ENCODE peak calls at places on chromosome 22, in six cellular contexts. I, M, T, K, V and E are unnamed samples.

GRCh38 chr22:37196539-37197450 is 8.7 kb upstream of the C1QTNF6 start:
- ATAC-seq in I (no peak), M (no peak), T (peak; percentile 58), K (no peak), V (peak; percentile 56), E (no peak)

GRCh38 chr22:17880020-17880419 is 105.8 kb upstream of the BID start:
- ATAC-seq in I (no peak), M (no peak), T (no peak), K (no peak), V (no peak), E (no peak)

GRCh38 chr22:32482708-32483107 is 8.1 kb downstream of the FBXO7 start:
- ATAC-seq in I (peak; percentile 98), M (no peak), T (no peak), K (peak; percentile 99), V (no peak), E (peak; percentile 92)

GRCh38 chr22:26777402-26777801 is 120.0 kb downstream of the MIAT start:
- ATAC-seq in I (no peak), M (no peak), T (no peak), K (no peak), V (no peak), E (no peak)

GRCh38 chr22:41561788-41562187 is 978 bp downstream of the CSDC2 start:
- ATAC-seq in I (no peak), M (no peak), T (no peak), K (no peak), V (no peak), E (no peak)

GRCh38 chr22:39534591-39535301 is 2.2 kb upstream of the RPS19BP1 start:
- ATAC-seq in I (peak; percentile 28), M (peak; percentile 66), T (peak; percentile 41), K (peak; percentile 31), V (peak; percentile 51), E (peak; percentile 48)

GRCh38 chr22:40029189-40029890 is 34.6 kb downstream of the FAM83F start:
- ATAC-seq in I (no peak), M (no peak), T (no peak), K (no peak), V (no peak), E (no peak)

GRCh38 chr22:19110064-19110458 is 12.2 kb downstream of the DGCR2 start:
- ATAC-seq in I (no peak), M (no peak), T (no peak), K (no peak), V (no peak), E (no peak)

GRCh38 chr22:49170053-49170452 is 657.6 kb downstream of the BRD1 start:
- ATAC-seq in I (no peak), M (no peak), T (no peak), K (no peak), V (no peak), E (no peak)

GRCh38 chr22:23305922-23306374 is 125.6 kb downstream of the BCR start:
- ATAC-seq in I (no peak), M (no peak), T (peak; percentile 50), K (no peak), V (no peak), E (no peak)

GRCh38 chr22:39664485-39665200 is 94.1 kb downstream of the CACNA1I start:
- ATAC-seq in I (peak; percentile 22), M (no peak), T (no peak), K (peak; percentile 17), V (peak; percentile 14), E (no peak)

GRCh38 chr22:35611891-35612576 is 5.1 kb downstream of the MB start:
- ATAC-seq in I (peak; percentile 75), M (no peak), T (no peak), K (peak; percentile 43), V (no peak), E (peak; percentile 82)

GRCh38 chr22:46097268-46097900 is 52.9 kb upstream of the PPARA start:
- ATAC-seq in I (no peak), M (no peak), T (no peak), K (no peak), V (no peak), E (no peak)

GRCh38 chr22:38257170-38257569 is 15.6 kb downstream of the TMEM184B start:
- ATAC-seq in I (no peak), M (no peak), T (peak; percentile 12), K (no peak), V (no peak), E (no peak)

GRCh38 chr22:35966314-35967045 is 62.1 kb downstream of the RBFOX2 start:
- ATAC-seq in I (no peak), M (no peak), T (no peak), K (no peak), V (no peak), E (no peak)

GRCh38 chr22:32994921-32995320 is 63.3 kb downstream of the SYN3 start:
- ATAC-seq in I (no peak), M (no peak), T (no peak), K (no peak), V (no peak), E (no peak)

GRCh38 chr22:29780781-29781676 is 13.9 kb downstream of the UQCR10 start:
- ATAC-seq in I (no peak), M (no peak), T (peak; percentile 17), K (no peak), V (peak; percentile 23), E (no peak)

GRCh38 chr22:32699686-32700085 is 101.8 kb upstream of the TIMP3 start:
- ATAC-seq in I (no peak), M (no peak), T (no peak), K (no peak), V (no peak), E (no peak)

GRCh38 chr22:40919446-40919845 is 31.7 kb upstream of the RBX1 start:
- ATAC-seq in I (no peak), M (no peak), T (no peak), K (no peak), V (no peak), E (no peak)

GRCh38 chr22:36922097-36922608 is 8.7 kb downstream of the CSF2RB start:
- ATAC-seq in I (no peak), M (no peak), T (peak; percentile 36), K (no peak), V (peak; percentile 64), E (no peak)

GRCh38 chr22:20953668-20954500 is 13.2 kb upstream of the AIFM3 start:
- ATAC-seq in I (no peak), M (no peak), T (no peak), K (no peak), V (no peak), E (no peak)

GRCh38 chr22:10741210-10741609 is 4786.8 kb upstream of the OR11H1 start:
- ATAC-seq in I (no peak), M (no peak), T (no peak), K (no peak), V (no peak), E (peak; percentile 32)

GRCh38 chr22:40703731-40704130 is 24.4 kb downstream of the MCHR1 start:
- ATAC-seq in I (no peak), M (no peak), T (no peak), K (no peak), V (no peak), E (no peak)

GRCh38 chr22:41308054-41308453 is 6.7 kb downstream of the ZC3H7B start:
- ATAC-seq in I (no peak), M (no peak), T (no peak), K (no peak), V (no peak), E (no peak)

GRCh38 chr22:47067911-47068654 is 305.6 kb downstream of the TBC1D22A start:
- ATAC-seq in I (no peak), M (peak; percentile 42), T (no peak), K (no peak), V (no peak), E (no peak)

GRCh38 chr22:29870574-29870973 is 12.4 kb upstream of the MTMR3 start:
- ATAC-seq in I (peak; percentile 88), M (no peak), T (no peak), K (peak; percentile 81), V (no peak), E (no peak)

GRCh38 chr22:39654959-39655579 is 84.5 kb downstream of the CACNA1I start:
- ATAC-seq in I (no peak), M (no peak), T (no peak), K (no peak), V (no peak), E (no peak)